ENCODE peak calls at places on chromosomes 13 and 19, in seven cellular contexts. K is keratinocyte, S is neural crest cell, A is endothelial cell, W is fibroblast of lung, F is activated B cell treated with CpG ODN at 0.5 μM for 24 hours, H is breast epithelium. L is an unnamed sample.
A peak's percentile ranks its signal among the peaks of the same experiment; 100 is the strongest.

GRCh38 chr19:17090501-17091074 is 15.0 kb downstream of the MYO9B start:
- DNase-seq in K (no peak), S (no peak), A (no peak), W (no peak), F (no peak), H (no peak), L (peak; percentile 82)

GRCh38 chr13:50370303-50370950 is 355.2 kb downstream of the KCNRG start:
- DNase-seq in K (no peak), S (no peak), A (no peak), W (no peak), F (peak; percentile 33), H (no peak), L (no peak)

GRCh38 chr13:112574476-112575294 is 13.3 kb downstream of the TUBGCP3 start:
- DNase-seq in K (no peak), S (no peak), A (no peak), W (peak; percentile 4), F (no peak), H (no peak), L (no peak)

GRCh38 chr19:640606-641170 is 1.0 kb downstream of the FGF22 start:
- DNase-seq in K (no peak), S (no peak), A (no peak), W (no peak), F (no peak), H (no peak), L (no peak)

GRCh38 chr13:99018418-99019180 is 40.7 kb upstream of the DOCK9 start:
- DNase-seq in K (no peak), S (no peak), A (no peak), W (peak; percentile 79), F (no peak), H (no peak), L (no peak)

GRCh38 chr13:96744665-96745331 is 249.5 kb downstream of the OXGR1 start:
- DNase-seq in K (no peak), S (no peak), A (no peak), W (no peak), F (no peak), H (no peak), L (no peak)

GRCh38 chr13:40660270-40660669 is 6.2 kb downstream of the FOXO1 start:
- DNase-seq in K (no peak), S (no peak), A (no peak), W (no peak), F (no peak), H (no peak), L (no peak)

GRCh38 chr13:51697855-51698254 is 106.1 kb downstream of the DHRS12 start:
- DNase-seq in K (no peak), S (no peak), A (no peak), W (peak; percentile 51), F (no peak), H (no peak), L (no peak)

GRCh38 chr13:30715357-30715756 is 20.0 kb upstream of the ALOX5AP start:
- DNase-seq in K (no peak), S (no peak), A (no peak), W (no peak), F (no peak), H (no peak), L (no peak)

GRCh38 chr13:46668302-46668720 is 115.3 kb downstream of the LRCH1 start:
- DNase-seq in K (no peak), S (no peak), A (peak; percentile 20), W (peak; percentile 94), F (no peak), H (no peak), L (peak; percentile 33)

GRCh38 chr13:38405216-38405615 is 55.6 kb downstream of the UFM1 start:
- DNase-seq in K (no peak), S (no peak), A (no peak), W (no peak), F (no peak), H (no peak), L (no peak)

GRCh38 chr13:48749699-48750473 is 96.2 kb downstream of the CYSLTR2 start:
- DNase-seq in K (peak; percentile 92), S (peak; percentile 61), A (peak; percentile 58), W (peak; percentile 99), F (no peak), H (no peak), L (peak; percentile 93)

GRCh38 chr13:75569576-75569975 is 20.0 kb downstream of the UCHL3 start:
- DNase-seq in K (no peak), S (no peak), A (no peak), W (no peak), F (no peak), H (no peak), L (no peak)

GRCh38 chr13:75566658-75567057 is 17.1 kb downstream of the UCHL3 start:
- DNase-seq in K (no peak), S (no peak), A (no peak), W (peak; percentile 68), F (no peak), H (no peak), L (no peak)
- TF ChIP-seq CTCF in K (no peak), S (peak; percentile 60), A (no peak), W (peak; percentile 49), F (no peak), H (no peak), L (no peak)

GRCh38 chr19:33998739-33999345 is 173.5 kb upstream of the LSM14A start:
- DNase-seq in K (no peak), S (no peak), A (no peak), W (peak; percentile 26), F (no peak), H (no peak), L (no peak)
- TF ChIP-seq CTCF in K (peak; percentile 16), S (peak; percentile 70), A (peak; percentile 73), W (peak; percentile 20), F (no peak), H (no peak), L (peak; percentile 34)

GRCh38 chr13:27788271-27788670 is 4.0 kb upstream of the GSX1 start:
- DNase-seq in K (no peak), S (no peak), A (no peak), W (no peak), F (no peak), H (no peak), L (no peak)

DNA sequence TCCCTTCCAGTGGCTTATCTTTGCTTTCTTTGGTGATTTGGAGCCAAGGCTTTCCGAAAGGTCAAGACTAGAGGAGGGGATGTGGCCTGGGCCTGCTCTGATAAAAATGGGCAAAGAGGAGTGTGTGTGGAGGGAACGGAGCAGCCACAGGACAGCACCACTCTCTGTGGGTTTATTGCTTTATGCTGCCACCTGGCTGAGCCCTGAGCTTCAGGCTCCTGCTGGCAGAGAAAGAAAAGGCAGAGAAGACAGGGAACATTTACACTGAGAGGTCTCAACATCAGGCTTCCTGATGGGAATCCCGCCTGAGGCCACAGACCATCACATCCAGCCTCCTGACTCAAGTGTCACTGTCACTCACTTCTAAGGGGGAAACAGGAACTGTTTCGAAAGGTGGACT is 9.2 kb upstream of the GSX1 start:
- DNase-seq in K (no peak), S (no peak), A (no peak), W (peak; percentile 19), F (no peak), H (no peak), L (no peak)
- TF ChIP-seq CTCF in K (peak; percentile 39), S (peak; percentile 46), A (no peak), W (peak; percentile 31), F (no peak), H (no peak), L (no peak)

DNA sequence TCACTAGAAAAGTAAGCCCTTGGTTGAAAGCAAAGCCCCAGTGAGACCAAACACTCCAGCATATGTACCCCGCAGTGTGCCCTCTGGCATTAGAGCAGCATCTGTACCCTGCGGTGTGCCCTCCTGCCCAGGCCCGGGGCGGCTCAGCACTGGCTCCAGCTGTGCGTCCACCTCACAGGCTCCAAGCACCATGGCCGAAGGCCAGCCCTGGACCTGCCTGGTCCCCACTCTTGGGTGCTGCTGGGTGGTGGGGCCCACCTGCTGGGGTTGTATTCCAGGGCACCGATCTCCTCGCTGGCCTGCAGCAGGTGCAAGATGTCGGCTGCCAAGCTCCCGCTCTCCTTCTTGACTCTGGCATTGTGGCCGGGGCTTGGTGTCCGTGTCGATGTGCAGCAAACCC is 230.2 kb downstream of the TUBA3C start:
- DNase-seq in K (no peak), S (no peak), A (no peak), W (no peak), F (no peak), H (no peak), L (no peak)
- TF ChIP-seq CTCF in K (no peak), S (no peak), A (no peak), W (no peak), F (no peak), H (no peak), L (no peak)

GRCh38 chr19:40443131-40443929 is 805 bp downstream of the SERTAD3 start:
- DNase-seq in K (peak; percentile 94), S (peak; percentile 99), A (peak; percentile 99), W (peak; percentile 100), F (peak; percentile 96), H (peak; percentile 100), L (peak; percentile 100)

GRCh38 chr19:40443930-40444180 is 280 bp downstream of the SERTAD3 start:
- DNase-seq in K (no peak), S (no peak), A (no peak), W (no peak), F (no peak), H (no peak), L (no peak)

GRCh38 chr19:40445637-40445944 is 1.5 kb upstream of the SERTAD3 start:
- DNase-seq in K (no peak), S (no peak), A (no peak), W (no peak), F (no peak), H (no peak), L (no peak)

GRCh38 chr19:40445006-40445312 is 824 bp upstream of the SERTAD3 start:
- DNase-seq in K (no peak), S (no peak), A (no peak), W (no peak), F (no peak), H (no peak), L (no peak)

GRCh38 chr19:40444181-40445005 is at the start of gene SERTAD3:
- DNase-seq in K (peak; percentile 64), S (peak; percentile 96), A (peak; percentile 99), W (peak; percentile 94), F (peak; percentile 98), H (peak; percentile 96), L (peak; percentile 98)
- TF ChIP-seq CTCF in K (no peak), S (peak; percentile 27), A (no peak), W (peak; percentile 18), F (no peak), H (no peak), L (peak; percentile 17)

GRCh38 chr13:33285420-33286124 is at the start of gene STARD13:
- DNase-seq in K (peak; percentile 73), S (peak; percentile 70), A (peak; percentile 83), W (peak; percentile 98), F (no peak), H (peak; percentile 93), L (peak; percentile 7)
- TF ChIP-seq CTCF in K (peak; percentile 38), S (peak; percentile 51), A (no peak), W (peak; percentile 69), F (no peak), H (peak; percentile 62), L (no peak)

GRCh38 chr19:55094456-55095259 is 19.0 kb downstream of the EPS8L1 start:
- DNase-seq in K (no peak), S (no peak), A (peak; percentile 59), W (no peak), F (no peak), H (no peak), L (no peak)
- TF ChIP-seq CTCF in K (no peak), S (no peak), A (no peak), W (no peak), F (no peak), H (no peak), L (no peak)